ENCODE peak calls at places on chromosomes 12 and 14, in nine cellular contexts. M is neural progenitor cell, C is neural crest cell, D is heart right ventricle, K is type B pancreatic cell, Z is mucosa of descending colon, F is suprapubic skin, R is progenitor cell of endocrine pancreas, T is cardiac fibroblast. W is an unnamed sample.

GRCh38 chr12:42298887-42299286 is 27.0 kb downstream of the ZCRB1 start:
- DNase-seq in R (no peak), Z (no peak), D (no peak), F (no peak), K (no peak), T (no peak), C (no peak), M (no peak), W (no peak)

GRCh38 chr14:24713404-24713803 is 79.4 kb upstream of the GZMB start:
- DNase-seq in M (no peak), T (no peak), C (no peak), D (no peak), Z (no peak), F (no peak), R (no peak), K (no peak), W (no peak)

GRCh38 chr12:90028620-90029051 is 320.0 kb upstream of the ATP2B1 start:
- DNase-seq in D (no peak), F (no peak), K (no peak), M (no peak), R (no peak), T (peak; percentile 24), C (no peak), Z (no peak), W (no peak)

GRCh38 chr12:123532808-123533649 is 490 bp downstream of the RILPL1 start:
- DNase-seq in F (peak; percentile 82), T (peak; percentile 45), M (peak; percentile 81), C (peak; percentile 54), Z (peak; percentile 54), R (peak; percentile 34), K (peak; percentile 71), D (peak; percentile 58), W (peak; percentile 91)

GRCh38 chr14:57617510-57617909 is 123.9 kb upstream of the CCDC198 start:
- DNase-seq in M (no peak), Z (no peak), R (no peak), C (no peak), F (no peak), D (no peak), T (no peak), K (no peak), W (no peak)

GRCh38 chr12:56718167-56718566 is 6.9 kb downstream of the NACA start:
- DNase-seq in R (no peak), T (no peak), M (no peak), Z (no peak), K (no peak), C (no peak), F (no peak), D (no peak), W (peak; percentile 24)

GRCh38 chr14:88985654-88986053 is 161.2 kb downstream of the TTC8 start:
- DNase-seq in T (no peak), D (no peak), F (no peak), Z (no peak), K (no peak), C (no peak), M (no peak), R (no peak), W (no peak)

GRCh38 chr12:66692986-66693385 is 14.1 kb upstream of the GRIP1 start:
- DNase-seq in Z (no peak), R (no peak), T (no peak), K (no peak), M (no peak), C (no peak), D (no peak), F (no peak), W (no peak)

GRCh38 chr14:102541771-102542170 is 32.2 kb upstream of the ANKRD9 start:
- DNase-seq in K (no peak), Z (no peak), D (no peak), M (peak; percentile 22), C (no peak), F (no peak), R (no peak), T (no peak), W (no peak)

GRCh38 chr12:81296556-81297305 is 218.9 kb downstream of the ACSS3 start:
- DNase-seq in K (no peak), C (no peak), F (no peak), D (no peak), R (no peak), Z (no peak), M (no peak), T (peak; percentile 71), W (no peak)

GRCh38 chr14:92481811-92482559 is 31.6 kb upstream of the RIN3 start:
- DNase-seq in K (peak; percentile 4), R (no peak), D (no peak), C (no peak), F (no peak), Z (no peak), M (no peak), T (no peak), W (no peak)

GRCh38 chr14:80850197-80850814 is 91.2 kb downstream of the CEP128 start:
- DNase-seq in F (no peak), K (no peak), T (peak; percentile 74), Z (no peak), R (no peak), M (peak; percentile 42), C (no peak), D (no peak), W (no peak)

GRCh38 chr12:32270818-32271710 is 128.3 kb upstream of the FGD4 start:
- DNase-seq in F (no peak), M (peak; percentile 18), D (no peak), T (peak; percentile 45), C (peak; percentile 68), K (no peak), R (no peak), Z (no peak), W (no peak)

GRCh38 chr12:117158911-117159310 is 31.4 kb downstream of the FBXO21 start:
- DNase-seq in C (no peak), D (no peak), R (no peak), M (no peak), T (peak; percentile 38), Z (no peak), F (peak; percentile 3), K (no peak), W (no peak)

GRCh38 chr14:30938617-30939016 is 64.3 kb downstream of the COCH start:
- DNase-seq in C (no peak), T (no peak), Z (no peak), K (no peak), R (no peak), D (no peak), F (no peak), M (no peak), W (no peak)

GRCh38 chr12:31524791-31525495 is 66.0 kb downstream of the DENND5B start:
- DNase-seq in D (no peak), R (no peak), K (no peak), C (no peak), Z (no peak), T (peak; percentile 82), M (no peak), F (no peak), W (no peak)

GRCh38 chr14:79256311-79256879 is 954.9 kb downstream of the DIO2 start:
- DNase-seq in M (peak; percentile 38), K (no peak), Z (no peak), T (no peak), D (no peak), C (no peak), R (no peak), F (no peak), W (no peak)

GRCh38 chr14:54395284-54395683 is 1.5 kb upstream of the CDKN3 start:
- DNase-seq in T (no peak), R (no peak), Z (no peak), C (no peak), M (no peak), K (no peak), F (no peak), D (no peak), W (no peak)

GRCh38 chr12:62254967-62255366 is 5.2 kb upstream of the USP15 start:
- DNase-seq in C (no peak), M (no peak), T (no peak), R (no peak), Z (no peak), K (no peak), D (no peak), F (no peak), W (no peak)

GRCh38 chr12:48979602-48980388 is 1.7 kb downstream of the WNT1 start:
- DNase-seq in K (no peak), F (no peak), D (no peak), Z (peak; percentile 64), C (no peak), T (no peak), M (peak; percentile 56), R (no peak), W (no peak)

GRCh38 chr14:24438198-24439095 is 4.1 kb downstream of the SDR39U1 start:
- DNase-seq in F (no peak), Z (no peak), D (no peak), T (no peak), R (no peak), K (no peak), M (no peak), C (no peak), W (no peak)

GRCh38 chr14:30443368-30444007 is 115.5 kb upstream of the G2E3 start:
- DNase-seq in F (no peak), Z (no peak), R (no peak), M (peak; percentile 69), K (no peak), T (peak; percentile 65), C (no peak), D (no peak), W (no peak)

GRCh38 chr12:2183556-2184541 is 131.1 kb downstream of the CACNA1C start:
- DNase-seq in R (no peak), C (no peak), K (no peak), F (no peak), Z (no peak), M (peak; percentile 42), T (peak; percentile 62), D (no peak), W (no peak)

GRCh38 chr14:34098045-34098984 is 147.4 kb upstream of the EGLN3 start:
- DNase-seq in M (peak; percentile 50), F (no peak), Z (peak; percentile 42), R (no peak), K (no peak), C (peak; percentile 32), D (no peak), T (peak; percentile 57), W (no peak)
- TF ChIP-seq CTCF in M (peak; percentile 81), F (peak; percentile 28), Z (no peak), R (peak; percentile 72), K (peak; percentile 80), C (peak; percentile 74), D (peak; percentile 64), T (peak; percentile 68), W (peak; percentile 90)

GRCh38 chr12:95265765-95266164 is 48.2 kb downstream of the VEZT start:
- DNase-seq in F (no peak), K (no peak), R (no peak), D (no peak), Z (no peak), M (no peak), T (no peak), C (no peak), W (no peak)
- TF ChIP-seq CTCF in F (no peak), K (peak; percentile 58), R (peak; percentile 16), D (no peak), Z (no peak), M (no peak), T (no peak), C (no peak), W (no peak)

GRCh38 chr12:21542412-21542811 is 16.3 kb downstream of the SPX start:
- DNase-seq in R (no peak), Z (no peak), C (no peak), D (no peak), M (no peak), T (no peak), K (no peak), F (no peak), W (no peak)
- TF ChIP-seq CTCF in R (no peak), Z (no peak), C (no peak), D (no peak), M (no peak), T (no peak), K (no peak), F (no peak), W (no peak)

GRCh38 chr12:47547077-47547476 is 158.8 kb downstream of the RPAP3 start:
- DNase-seq in R (no peak), F (no peak), D (no peak), Z (no peak), C (no peak), M (peak; percentile 16), T (peak; percentile 71), K (no peak), W (no peak)
- TF ChIP-seq CTCF in R (peak; percentile 26), F (no peak), D (no peak), Z (no peak), C (peak; percentile 34), M (peak; percentile 49), T (peak; percentile 66), K (peak; percentile 47), W (peak; percentile 60)